ENCODE peak calls at places on chromosomes 11 and 22, in nine cellular contexts. N, C, W, I, S, P, E, F and K are unnamed samples.

GRCh38 chr11:67281552-67282150 is 7.5 kb upstream of the ANKRD13D start:
- DNase-seq in N (no peak), C (peak), W (no peak), I (no peak), S (no peak), P (no peak), E (no peak), F (no peak), K (no peak)

GRCh38 chr11:14852571-14853177 is 39.4 kb downstream of the CYP2R1 start:
- DNase-seq in N (no peak), C (no peak), W (no peak), I (no peak), S (no peak), P (no peak), E (no peak), F (no peak), K (no peak)

GRCh38 chr11:70454197-70454767 is 56.0 kb downstream of the CTTN start:
- DNase-seq in N (no peak), C (no peak), W (no peak), I (no peak), S (no peak), P (no peak), E (no peak), F (no peak), K (no peak)

GRCh38 chr11:16905375-16905774 is 108.8 kb downstream of the PLEKHA7 start:
- DNase-seq in N (no peak), C (no peak), W (no peak), I (no peak), S (no peak), P (no peak), E (no peak), F (no peak), K (no peak)

GRCh38 chr11:125398994-125399638 is 96.9 kb downstream of the FEZ1 start:
- DNase-seq in N (no peak), C (no peak), W (no peak), I (no peak), S (no peak), P (no peak), E (no peak), F (no peak), K (no peak)

GRCh38 chr22:28570697-28571373 is 108.8 kb downstream of the TTC28 start:
- DNase-seq in N (no peak), C (no peak), W (no peak), I (no peak), S (no peak), P (no peak), E (no peak), F (no peak), K (no peak)

GRCh38 chr11:11577246-11577855 is 44.5 kb downstream of the GALNT18 start:
- DNase-seq in N (no peak), C (peak), W (no peak), I (no peak), S (no peak), P (no peak), E (no peak), F (no peak), K (no peak)

GRCh38 chr11:114315749-114316368 is 19.7 kb downstream of the NNMT start:
- DNase-seq in N (no peak), C (no peak), W (no peak), I (no peak), S (no peak), P (no peak), E (no peak), F (no peak), K (no peak)

GRCh38 chr11:78742430-78742829 is 167.8 kb upstream of the NARS2 start:
- DNase-seq in N (no peak), C (peak), W (no peak), I (no peak), S (no peak), P (no peak), E (peak), F (no peak), K (no peak)

GRCh38 chr11:64498151-64498550 is 92.9 kb upstream of the SLC22A12 start:
- DNase-seq in N (no peak), C (no peak), W (no peak), I (no peak), S (no peak), P (no peak), E (no peak), F (no peak), K (no peak)

GRCh38 chr11:124879999-124880611 is 14.9 kb downstream of the ROBO3 start:
- DNase-seq in N (no peak), C (peak), W (no peak), I (no peak), S (no peak), P (no peak), E (no peak), F (no peak), K (peak)

GRCh38 chr11:25876456-25876965 is 455.4 kb upstream of the ANO3 start:
- DNase-seq in N (no peak), C (no peak), W (no peak), I (no peak), S (no peak), P (no peak), E (no peak), F (no peak), K (no peak)

GRCh38 chr11:30583505-30584280 is 2.5 kb downstream of the MPPED2 start:
- DNase-seq in N (peak), C (peak), W (no peak), I (no peak), S (no peak), P (no peak), E (no peak), F (peak), K (no peak)

GRCh38 chr22:49751968-49752597 is 75.6 kb downstream of the BRD1 start:
- DNase-seq in N (no peak), C (peak), W (no peak), I (no peak), S (no peak), P (no peak), E (no peak), F (no peak), K (no peak)

GRCh38 chr22:27454807-27455450 is 346.6 kb downstream of the MN1 start:
- DNase-seq in N (no peak), C (no peak), W (no peak), I (no peak), S (no peak), P (no peak), E (no peak), F (no peak), K (no peak)

GRCh38 chr22:25396615-25397200 is 167.8 kb upstream of the GRK3 start:
- DNase-seq in N (no peak), C (no peak), W (no peak), I (no peak), S (no peak), P (no peak), E (no peak), F (no peak), K (no peak)

GRCh38 chr22:48594757-48595510 is 1232.7 kb downstream of the BRD1 start:
- DNase-seq in N (no peak), C (no peak), W (no peak), I (no peak), S (no peak), P (no peak), E (no peak), F (no peak), K (no peak)

GRCh38 chr11:13114566-13115465 is 105.7 kb downstream of the RASSF10 start:
- DNase-seq in N (peak), C (no peak), W (no peak), I (no peak), S (no peak), P (no peak), E (no peak), F (peak), K (no peak)

GRCh38 chr22:22408731-22409696 is 99.5 kb downstream of the ZNF280B start:
- DNase-seq in N (no peak), C (no peak), W (peak), I (no peak), S (no peak), P (no peak), E (no peak), F (peak), K (no peak)

GRCh38 chr11:116931206-116931953 is 94.0 kb upstream of the APOA1 start:
- DNase-seq in N (no peak), C (no peak), W (peak), I (peak), S (no peak), P (no peak), E (peak), F (no peak), K (no peak)

GRCh38 chr11:9040410-9040809 is 36.6 kb upstream of the NRIP3 start:
- DNase-seq in N (no peak), C (no peak), W (no peak), I (no peak), S (no peak), P (no peak), E (no peak), F (no peak), K (no peak)

GRCh38 chr11:111602865-111603632 is 800 bp downstream of the SIK2 start:
- DNase-seq in N (peak), C (peak), W (peak), I (peak), S (no peak), P (no peak), E (peak), F (peak), K (no peak)

GRCh38 chr11:84261707-84262106 is 975.5 kb upstream of the CCDC90B start:
- DNase-seq in N (peak), C (no peak), W (no peak), I (no peak), S (no peak), P (no peak), E (no peak), F (no peak), K (no peak)

GRCh38 chr11:19181673-19182261 is 20.0 kb downstream of the CSRP3 start:
- DNase-seq in N (no peak), C (no peak), W (no peak), I (no peak), S (no peak), P (no peak), E (no peak), F (no peak), K (no peak)

GRCh38 chr11:36608491-36609199 is 10.6 kb upstream of the RAG2 start:
- DNase-seq in N (no peak), C (no peak), W (peak), I (no peak), S (no peak), P (no peak), E (no peak), F (no peak), K (no peak)

GRCh38 chr11:75195164-75195962 is 44.5 kb downstream of the SLCO2B1 start:
- DNase-seq in N (peak), C (peak), W (no peak), I (no peak), S (no peak), P (peak), E (no peak), F (no peak), K (no peak)

GRCh38 chr11:1837171-1838076 is 1.4 kb upstream of the TNNI2 start:
- DNase-seq in N (peak), C (no peak), W (peak), I (peak), S (peak), P (no peak), E (peak), F (peak), K (peak)

GRCh38 chr11:1195690-1196515 is 27.0 kb upstream of the MUC5B start:
- DNase-seq in N (no peak), C (peak), W (no peak), I (no peak), S (no peak), P (no peak), E (no peak), F (no peak), K (no peak)

GRCh38 chr22:37021710-37022482 is 2.4 kb downstream of the MPST start:
- DNase-seq in N (peak), C (no peak), W (peak), I (peak), S (peak), P (no peak), E (no peak), F (peak), K (no peak)

GRCh38 chr11:24704716-24705115 is 207.9 kb downstream of the LUZP2 start:
- DNase-seq in N (no peak), C (no peak), W (no peak), I (no peak), S (no peak), P (no peak), E (no peak), F (no peak), K (no peak)